ENCODE peak calls at places on chromosomes 1 and 21, in seven cellular contexts. One of them, this sample, is unnamed.

GRCh38 chr1:154759196-154759595 is 110.9 kb downstream of the KCNN3 start:
- DNase-seq in suprapubic skin: peak; percentile 30
- DNase-seq in prostate gland: no peak
- DNase-seq in lower lobe of right lung: no peak
- DNase-seq in heart right ventricle: no peak
- DNase-seq in sigmoid colon: peak; percentile 29
- DNase-seq in uterus: peak; percentile 12
- DNase-seq in this sample: no peak

GRCh38 chr1:228876187-228876586 is 140.9 kb downstream of the RHOU start:
- DNase-seq in lower lobe of right lung: no peak
- DNase-seq in heart right ventricle: no peak
- DNase-seq in uterus: no peak
- DNase-seq in prostate gland: no peak
- DNase-seq in sigmoid colon: no peak
- DNase-seq in suprapubic skin: no peak
- DNase-seq in this sample: no peak

GRCh38 chr1:67642694-67643093 is 42.3 kb upstream of the GADD45A start:
- DNase-seq in sigmoid colon: no peak
- DNase-seq in lower lobe of right lung: no peak
- DNase-seq in uterus: no peak
- DNase-seq in heart right ventricle: peak; percentile 43
- DNase-seq in prostate gland: no peak
- DNase-seq in suprapubic skin: no peak
- DNase-seq in this sample: no peak

GRCh38 chr1:221708076-221708571 is 33.8 kb downstream of the DUSP10 start:
- DNase-seq in heart right ventricle: no peak
- DNase-seq in uterus: no peak
- DNase-seq in sigmoid colon: no peak
- DNase-seq in prostate gland: no peak
- DNase-seq in lower lobe of right lung: no peak
- DNase-seq in suprapubic skin: no peak
- DNase-seq in this sample: no peak

GRCh38 chr1:233598891-233599541 is 14.9 kb upstream of the KCNK1 start:
- DNase-seq in prostate gland: no peak
- DNase-seq in sigmoid colon: no peak
- DNase-seq in uterus: no peak
- DNase-seq in heart right ventricle: no peak
- DNase-seq in lower lobe of right lung: no peak
- DNase-seq in suprapubic skin: no peak
- DNase-seq in this sample: no peak

GRCh38 chr1:26419494-26419893 is 8.9 kb downstream of the LIN28A start:
- DNase-seq in prostate gland: no peak
- DNase-seq in uterus: no peak
- DNase-seq in sigmoid colon: no peak
- DNase-seq in lower lobe of right lung: no peak
- DNase-seq in suprapubic skin: no peak
- DNase-seq in heart right ventricle: no peak
- DNase-seq in this sample: no peak

GRCh38 chr1:226643701-226644540 is 95.2 kb downstream of the ITPKB start:
- DNase-seq in uterus: peak; percentile 16
- DNase-seq in heart right ventricle: no peak
- DNase-seq in suprapubic skin: peak; percentile 60
- DNase-seq in sigmoid colon: peak; percentile 64
- DNase-seq in prostate gland: no peak
- DNase-seq in lower lobe of right lung: peak; percentile 67
- DNase-seq in this sample: peak; percentile 72

GRCh38 chr1:229579101-229579651 is 20.7 kb upstream of the ABCB10 start:
- DNase-seq in heart right ventricle: peak; percentile 71
- DNase-seq in prostate gland: peak; percentile 66
- DNase-seq in lower lobe of right lung: no peak
- DNase-seq in suprapubic skin: no peak
- DNase-seq in sigmoid colon: peak; percentile 84
- DNase-seq in uterus: peak; percentile 24
- DNase-seq in this sample: no peak

GRCh38 chr1:16956775-16957174 is 23.6 kb downstream of the MFAP2 start:
- DNase-seq in suprapubic skin: no peak
- DNase-seq in sigmoid colon: no peak
- DNase-seq in heart right ventricle: no peak
- DNase-seq in uterus: no peak
- DNase-seq in prostate gland: no peak
- DNase-seq in lower lobe of right lung: no peak
- DNase-seq in this sample: no peak

GRCh38 chr1:39187276-39188046 is 17.0 kb upstream of the MACF1 start:
- DNase-seq in uterus: no peak
- DNase-seq in suprapubic skin: no peak
- DNase-seq in heart right ventricle: no peak
- DNase-seq in lower lobe of right lung: no peak
- DNase-seq in prostate gland: no peak
- DNase-seq in sigmoid colon: no peak
- DNase-seq in this sample: no peak

GRCh38 chr1:11729498-11730428 is 6.2 kb upstream of the AGTRAP start:
- DNase-seq in uterus: no peak
- DNase-seq in lower lobe of right lung: no peak
- DNase-seq in suprapubic skin: no peak
- DNase-seq in prostate gland: no peak
- DNase-seq in sigmoid colon: no peak
- DNase-seq in heart right ventricle: no peak
- DNase-seq in this sample: no peak

GRCh38 chr1:65688848-65689247 is 103.8 kb upstream of the PDE4B start:
- DNase-seq in suprapubic skin: no peak
- DNase-seq in sigmoid colon: no peak
- DNase-seq in uterus: no peak
- DNase-seq in lower lobe of right lung: no peak
- DNase-seq in prostate gland: no peak
- DNase-seq in heart right ventricle: no peak
- DNase-seq in this sample: no peak

GRCh38 chr1:165501975-165502358 is 41.8 kb upstream of the LRRC52 start:
- DNase-seq in uterus: no peak
- DNase-seq in suprapubic skin: no peak
- DNase-seq in prostate gland: no peak
- DNase-seq in lower lobe of right lung: no peak
- DNase-seq in sigmoid colon: no peak
- DNase-seq in heart right ventricle: no peak
- DNase-seq in this sample: no peak

GRCh38 chr1:66769512-66770229 is 17.4 kb downstream of the DYNLT5 start:
- DNase-seq in uterus: no peak
- DNase-seq in sigmoid colon: no peak
- DNase-seq in lower lobe of right lung: no peak
- DNase-seq in suprapubic skin: no peak
- DNase-seq in prostate gland: no peak
- DNase-seq in heart right ventricle: no peak
- DNase-seq in this sample: no peak

GRCh38 chr1:107687846-107688753 is 276.9 kb downstream of the VAV3 start:
- DNase-seq in suprapubic skin: no peak
- DNase-seq in uterus: no peak
- DNase-seq in sigmoid colon: no peak
- DNase-seq in prostate gland: peak; percentile 51
- DNase-seq in heart right ventricle: no peak
- DNase-seq in lower lobe of right lung: no peak
- DNase-seq in this sample: no peak
- H3K27ac ChIP-seq in suprapubic skin: peak overlapping the region; percentile 87
- H3K27ac ChIP-seq in uterus: no peak overlapping the region
- H3K27ac ChIP-seq in sigmoid colon: peak overlapping the region; percentile 66
- H3K27ac ChIP-seq in prostate gland: no peak overlapping the region
- H3K27ac ChIP-seq in heart right ventricle: no peak overlapping the region
- H3K27ac ChIP-seq in lower lobe of right lung: no peak overlapping the region
- H3K27ac ChIP-seq in this sample: no peak overlapping the region

DNA sequence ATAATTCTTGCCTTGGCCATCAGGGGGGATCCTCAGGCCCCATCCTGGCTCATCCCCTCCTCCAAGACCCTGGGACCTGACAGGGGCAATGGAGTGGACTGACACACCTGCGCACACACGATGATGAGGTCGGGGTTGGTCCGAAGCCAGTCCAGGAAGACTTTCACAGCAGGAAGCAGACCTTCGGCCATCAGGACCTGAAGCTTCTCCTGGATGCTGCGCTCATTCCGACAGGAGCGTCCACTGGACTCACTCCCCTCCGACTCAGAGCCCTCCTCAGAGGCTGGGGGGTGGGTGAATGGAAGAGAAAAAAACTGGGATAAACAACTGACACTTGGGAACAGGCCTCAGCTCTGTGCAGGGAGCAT is 15.4 kb upstream of the PAQR6 start:
- DNase-seq in prostate gland: no peak
- DNase-seq in uterus: no peak
- DNase-seq in sigmoid colon: no peak
- DNase-seq in suprapubic skin: no peak
- DNase-seq in lower lobe of right lung: no peak
- DNase-seq in heart right ventricle: no peak
- DNase-seq in this sample: no peak
- H3K27ac ChIP-seq in prostate gland: no peak overlapping the region
- H3K27ac ChIP-seq in uterus: no peak overlapping the region
- H3K27ac ChIP-seq in sigmoid colon: no peak overlapping the region
- H3K27ac ChIP-seq in suprapubic skin: peak overlapping the region; percentile 45
- H3K27ac ChIP-seq in lower lobe of right lung: no peak overlapping the region
- H3K27ac ChIP-seq in heart right ventricle: no peak overlapping the region
- H3K27ac ChIP-seq in this sample: no peak overlapping the region

GRCh38 chr1:23101891-23102688 is 66.6 kb downstream of the LUZP1 start:
- DNase-seq in prostate gland: no peak
- DNase-seq in lower lobe of right lung: no peak
- DNase-seq in suprapubic skin: no peak
- DNase-seq in sigmoid colon: no peak
- DNase-seq in uterus: no peak
- DNase-seq in heart right ventricle: no peak
- DNase-seq in this sample: no peak
- H3K27ac ChIP-seq in prostate gland: no peak overlapping the region
- H3K27ac ChIP-seq in lower lobe of right lung: peak overlapping the region; percentile 58
- H3K27ac ChIP-seq in suprapubic skin: peak overlapping the region; percentile 52
- H3K27ac ChIP-seq in sigmoid colon: peak overlapping the region; percentile 38
- H3K27ac ChIP-seq in uterus: peak overlapping the region; percentile 57
- H3K27ac ChIP-seq in heart right ventricle: no peak overlapping the region
- H3K27ac ChIP-seq in this sample: no peak overlapping the region

GRCh38 chr1:61278966-61279365 is 196.6 kb downstream of the NFIA start:
- DNase-seq in heart right ventricle: no peak
- DNase-seq in lower lobe of right lung: no peak
- DNase-seq in prostate gland: no peak
- DNase-seq in uterus: no peak
- DNase-seq in sigmoid colon: no peak
- DNase-seq in suprapubic skin: no peak
- DNase-seq in this sample: no peak

GRCh38 chr1:61274979-61275378 is 192.6 kb downstream of the NFIA start:
- DNase-seq in heart right ventricle: no peak
- DNase-seq in lower lobe of right lung: no peak
- DNase-seq in uterus: no peak
- DNase-seq in sigmoid colon: no peak
- DNase-seq in suprapubic skin: no peak
- DNase-seq in prostate gland: no peak
- DNase-seq in this sample: no peak

GRCh38 chr1:61279570-61279969 is 197.2 kb downstream of the NFIA start:
- DNase-seq in heart right ventricle: no peak
- DNase-seq in prostate gland: no peak
- DNase-seq in sigmoid colon: no peak
- DNase-seq in suprapubic skin: no peak
- DNase-seq in uterus: no peak
- DNase-seq in lower lobe of right lung: no peak
- DNase-seq in this sample: no peak

GRCh38 chr1:61280457-61280856 is 198.1 kb downstream of the NFIA start:
- DNase-seq in uterus: no peak
- DNase-seq in lower lobe of right lung: no peak
- DNase-seq in prostate gland: no peak
- DNase-seq in suprapubic skin: no peak
- DNase-seq in sigmoid colon: no peak
- DNase-seq in heart right ventricle: no peak
- DNase-seq in this sample: no peak

DNA sequence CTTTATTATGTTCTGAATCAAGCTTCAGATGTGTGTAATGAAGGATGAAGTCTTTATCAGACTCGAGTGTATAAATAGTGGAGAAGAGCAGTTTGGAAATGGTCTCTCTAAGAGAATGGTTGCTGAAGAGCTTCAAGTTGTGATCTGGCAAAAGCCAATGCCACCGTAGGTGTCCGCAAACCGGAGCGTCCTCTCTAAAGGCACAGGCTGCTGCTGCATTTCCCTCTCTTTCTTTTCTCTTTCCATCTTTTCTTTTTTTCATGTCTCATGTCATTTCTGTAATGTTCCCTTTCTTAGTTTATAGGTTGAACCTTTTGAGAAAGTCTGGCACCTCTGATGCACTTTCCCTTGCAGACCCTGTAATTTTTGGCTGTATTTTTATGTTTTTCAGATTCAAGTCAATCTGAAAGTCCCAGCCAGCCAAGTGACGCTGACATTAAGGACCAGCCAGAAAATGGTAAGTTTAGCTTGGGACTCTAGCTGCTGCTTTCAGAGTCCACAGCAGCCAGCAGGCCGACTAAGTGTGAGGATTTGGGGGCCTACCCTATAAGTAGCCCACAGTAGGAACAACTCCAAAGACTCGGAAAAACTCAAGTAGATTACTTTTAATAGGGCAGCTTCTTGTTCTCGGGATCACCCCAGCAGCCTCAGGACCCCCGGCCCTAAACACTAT is 194.9 kb downstream of the NFIA start:
- DNase-seq in lower lobe of right lung: no peak
- DNase-seq in uterus: no peak
- DNase-seq in prostate gland: no peak
- DNase-seq in heart right ventricle: no peak
- DNase-seq in suprapubic skin: no peak
- DNase-seq in sigmoid colon: no peak
- DNase-seq in this sample: no peak
- H3K27ac ChIP-seq in lower lobe of right lung: peak overlapping the region; percentile 42
- H3K27ac ChIP-seq in uterus: no peak overlapping the region
- H3K27ac ChIP-seq in prostate gland: no peak overlapping the region
- H3K27ac ChIP-seq in heart right ventricle: peak overlapping the region; percentile 37
- H3K27ac ChIP-seq in suprapubic skin: peak overlapping the region; percentile 50
- H3K27ac ChIP-seq in sigmoid colon: peak overlapping the region; percentile 61
- H3K27ac ChIP-seq in this sample: peak overlapping the region; percentile 96

DNA sequence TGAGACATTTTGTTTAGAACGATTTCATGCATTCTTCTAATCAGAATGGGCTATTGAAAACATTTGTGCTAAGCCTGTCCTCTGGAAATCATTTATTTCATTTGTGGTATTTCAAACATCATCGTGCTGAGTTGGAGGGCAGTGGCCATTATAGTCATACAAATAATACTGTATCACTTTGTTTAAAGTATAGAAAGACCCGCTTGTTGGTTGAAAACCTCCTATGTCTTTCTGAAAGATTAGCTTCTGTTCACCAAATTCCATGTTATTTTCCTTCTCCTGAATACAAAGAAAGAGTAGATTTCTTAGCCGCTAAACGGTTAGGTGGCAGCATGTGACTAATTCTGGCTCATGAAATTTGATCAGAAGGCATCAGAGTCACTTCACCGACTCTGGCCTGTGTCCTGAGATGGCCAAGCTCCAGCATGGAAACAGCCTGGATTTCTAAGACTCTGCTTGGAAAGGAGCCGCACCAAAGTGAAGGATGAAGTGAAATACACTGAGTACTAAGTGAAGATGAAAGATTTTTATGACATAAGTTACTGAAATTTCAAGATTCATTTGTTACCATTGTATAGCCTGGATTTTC is 355.1 kb downstream of the USP25 start:
- DNase-seq in heart right ventricle: peak; percentile 61
- DNase-seq in lower lobe of right lung: no peak
- DNase-seq in uterus: peak; percentile 80
- DNase-seq in prostate gland: no peak
- DNase-seq in suprapubic skin: peak; percentile 80
- DNase-seq in sigmoid colon: peak; percentile 79
- DNase-seq in this sample: peak; percentile 73
- H3K27ac ChIP-seq in heart right ventricle: no peak overlapping the region
- H3K27ac ChIP-seq in lower lobe of right lung: no peak overlapping the region
- H3K27ac ChIP-seq in uterus: peak overlapping the region; percentile 90
- H3K27ac ChIP-seq in prostate gland: peak overlapping the region; percentile 61
- H3K27ac ChIP-seq in suprapubic skin: peak overlapping the region; percentile 61
- H3K27ac ChIP-seq in sigmoid colon: peak overlapping the region; percentile 21
- H3K27ac ChIP-seq in this sample: no peak overlapping the region

GRCh38 chr1:206658981-206659273 is 23.6 kb downstream of the DYRK3 start:
- DNase-seq in lower lobe of right lung: no peak
- DNase-seq in suprapubic skin: no peak
- DNase-seq in sigmoid colon: no peak
- DNase-seq in uterus: no peak
- DNase-seq in heart right ventricle: no peak
- DNase-seq in prostate gland: no peak
- DNase-seq in this sample: no peak
- H3K27ac ChIP-seq in lower lobe of right lung: no peak overlapping the region
- H3K27ac ChIP-seq in suprapubic skin: no peak overlapping the region
- H3K27ac ChIP-seq in sigmoid colon: peak overlapping the region; percentile 4
- H3K27ac ChIP-seq in uterus: no peak overlapping the region
- H3K27ac ChIP-seq in heart right ventricle: peak overlapping the region; percentile 68
- H3K27ac ChIP-seq in prostate gland: no peak overlapping the region
- H3K27ac ChIP-seq in this sample: no peak overlapping the region

This sample was measured in aorta.